ENCODE peak calls at places on chromosomes 3 and 15, in six cellular contexts. G is SK-N-SH, P is HCT116, R is PC-3, C is neural progenitor cell, Z is MM.1S. H is an unnamed sample.

GRCh38 chr3:183064475-183064874 is 34.8 kb downstream of the MCCC1 start:
- DNase-seq in C (no peak), G (peak; percentile 10), R (no peak), Z (no peak), P (no peak), H (no peak)

GRCh38 chr15:34437687-34438086 is at the start of gene GOLGA8A:
- DNase-seq in R (peak; percentile 84), P (peak; percentile 62), G (peak; percentile 85), Z (peak; percentile 94), C (peak; percentile 89), H (peak; percentile 85)

GRCh38 chr3:28286595-28286994 is 45.2 kb downstream of the CMC1 start:
- DNase-seq in G (peak; percentile 26), R (peak; percentile 68), P (peak; percentile 18), Z (peak; percentile 41), C (peak; percentile 16), H (peak; percentile 68)

GRCh38 chr15:40038267-40038653 is 721 bp downstream of the SRP14 start:
- DNase-seq in P (no peak), C (no peak), R (peak; percentile 19), G (peak; percentile 50), Z (no peak), H (peak; percentile 70)

GRCh38 chr3:17336291-17336690 is 406.1 kb downstream of the TBC1D5 start:
- DNase-seq in C (no peak), P (no peak), G (no peak), Z (no peak), R (no peak), H (no peak)

GRCh38 chr3:72996121-72996472 is 514 bp upstream of the PPP4R2 start:
- DNase-seq in P (no peak), R (no peak), G (no peak), C (no peak), Z (no peak), H (no peak)

GRCh38 chr3:12759097-12759679 is at the start of gene TMEM40:
- DNase-seq in G (no peak), P (peak; percentile 80), R (peak; percentile 85), C (no peak), Z (no peak), H (no peak)

GRCh38 chr3:16370872-16371740 is 106.1 kb downstream of the OXNAD1 start:
- DNase-seq in G (no peak), C (no peak), R (no peak), P (no peak), Z (no peak), H (no peak)

GRCh38 chr15:92636950-92637481 is 18.6 kb downstream of the FAM174B start:
- DNase-seq in P (peak; percentile 12), C (no peak), Z (peak; percentile 78), G (peak; percentile 57), R (peak; percentile 84), H (no peak)

GRCh38 chr3:193563999-193564398 is 9.3 kb upstream of the ATP13A4 start:
- DNase-seq in C (peak; percentile 50), P (peak; percentile 27), Z (peak; percentile 25), G (no peak), R (peak; percentile 29), H (peak; percentile 7)

GRCh38 chr3:119810018-119810435 is 28.1 kb downstream of the NR1I2 start:
- DNase-seq in R (no peak), P (no peak), Z (peak; percentile 27), G (no peak), C (no peak), H (peak; percentile 62)

GRCh38 chr15:63600646-63601025 is 3.4 kb downstream of the FBXL22 start:
- DNase-seq in P (peak; percentile 79), C (peak; percentile 87), R (peak; percentile 90), G (peak; percentile 94), Z (peak; percentile 96), H (peak; percentile 99)

GRCh38 chr15:47717036-47717611 is at the start of gene SEMA6D:
- DNase-seq in G (peak; percentile 93), P (no peak), C (peak; percentile 94), R (peak; percentile 73), Z (peak; percentile 22), H (peak; percentile 87)

GRCh38 chr3:177345973-177346503 is 148.8 kb upstream of the TBL1XR1 start:
- DNase-seq in Z (no peak), C (no peak), G (no peak), P (no peak), R (no peak), H (no peak)
- H3K27ac ChIP-seq in Z (peak overlapping the region; percentile 17), C (no peak overlapping the region), G (peak overlapping the region; percentile 95), P (peak overlapping the region; percentile 91), R (peak overlapping the region; percentile 32), H (peak overlapping the region; percentile 80)

GRCh38 chr3:169811606-169812123 is 1.0 kb upstream of the LRRIQ4 start:
- DNase-seq in P (no peak), Z (no peak), R (peak; percentile 72), C (no peak), G (no peak), H (peak; percentile 81)
- H3K9ac ChIP-seq in P (no peak overlapping the region), Z (no peak overlapping the region), R (peak overlapping the region; percentile 67), C (no peak overlapping the region), G (peak overlapping the region; percentile 73), H (peak overlapping the region; percentile 86)

GRCh38 chr15:71575474-71576045 is 234.8 kb upstream of the NR2E3 start:
- DNase-seq in P (no peak), R (peak; percentile 49), Z (peak; percentile 11), C (no peak), G (peak; percentile 36), H (peak; percentile 47)
- TF ChIP-seq EZH2phosphoT487 in P (no peak), R (no peak), Z (no peak), C (no peak), G (no peak), H (no peak)

GRCh38 chr3:173889522-173890055 is 492.0 kb downstream of the NLGN1 start:
- DNase-seq in C (no peak), G (no peak), R (peak; percentile 50), P (no peak), Z (no peak), H (peak; percentile 51)
- H3K27ac ChIP-seq in C (no peak overlapping the region), G (peak overlapping the region; percentile 22), R (peak overlapping the region; percentile 14), P (no peak overlapping the region), Z (no peak overlapping the region), H (peak overlapping the region; percentile 10)

DNA sequence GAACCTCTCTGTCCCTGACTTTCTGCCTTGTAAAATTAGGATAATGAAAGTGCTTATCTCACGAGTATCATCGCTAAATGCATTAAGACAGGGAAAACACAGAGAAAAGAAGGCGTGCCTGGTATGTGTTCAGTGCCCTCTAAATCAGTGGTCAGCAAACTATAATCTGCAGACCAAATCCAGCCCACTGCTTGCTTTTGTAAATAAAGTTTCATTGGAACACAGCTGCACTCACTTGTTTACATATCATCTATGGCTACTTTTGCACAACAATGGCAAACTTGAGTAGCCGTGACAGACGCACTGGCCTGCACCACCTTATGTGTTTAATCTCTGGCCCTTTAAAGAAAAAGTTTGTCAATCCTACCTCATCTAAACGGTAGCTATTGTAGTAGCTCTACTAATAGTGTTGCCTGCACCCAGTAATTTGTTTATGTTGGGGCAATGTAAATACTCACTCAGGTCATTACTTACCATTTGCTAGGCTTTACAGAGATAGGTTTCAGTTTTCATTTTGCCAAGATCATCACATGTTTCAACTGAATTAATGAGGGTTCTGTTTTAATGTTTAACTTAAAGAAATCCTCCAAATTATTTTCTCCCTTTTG is 229.4 kb downstream of the FEZF2 start:
- DNase-seq in P (no peak), R (no peak), G (no peak), C (no peak), Z (peak; percentile 15), H (no peak)
- H3K9ac ChIP-seq in P (no peak overlapping the region), R (no peak overlapping the region), G (no peak overlapping the region), C (no peak overlapping the region), Z (no peak overlapping the region), H (no peak overlapping the region)

GRCh38 chr3:134328147-134328591 is 46.1 kb downstream of the AMOTL2 start:
- DNase-seq in C (no peak), P (peak; percentile 57), Z (no peak), G (no peak), R (peak; percentile 81), H (peak; percentile 93)

GRCh38 chr3:134326126-134326525 is 48.1 kb downstream of the AMOTL2 start:
- DNase-seq in R (no peak), C (no peak), P (no peak), Z (no peak), G (no peak), H (no peak)

GRCh38 chr3:134325722-134326121 is 48.5 kb downstream of the AMOTL2 start:
- DNase-seq in Z (no peak), P (no peak), R (no peak), C (no peak), G (no peak), H (no peak)

GRCh38 chr3:134327594-134327975 is 46.7 kb downstream of the AMOTL2 start:
- DNase-seq in R (peak; percentile 91), G (no peak), P (no peak), C (no peak), Z (no peak), H (peak; percentile 95)

DNA sequence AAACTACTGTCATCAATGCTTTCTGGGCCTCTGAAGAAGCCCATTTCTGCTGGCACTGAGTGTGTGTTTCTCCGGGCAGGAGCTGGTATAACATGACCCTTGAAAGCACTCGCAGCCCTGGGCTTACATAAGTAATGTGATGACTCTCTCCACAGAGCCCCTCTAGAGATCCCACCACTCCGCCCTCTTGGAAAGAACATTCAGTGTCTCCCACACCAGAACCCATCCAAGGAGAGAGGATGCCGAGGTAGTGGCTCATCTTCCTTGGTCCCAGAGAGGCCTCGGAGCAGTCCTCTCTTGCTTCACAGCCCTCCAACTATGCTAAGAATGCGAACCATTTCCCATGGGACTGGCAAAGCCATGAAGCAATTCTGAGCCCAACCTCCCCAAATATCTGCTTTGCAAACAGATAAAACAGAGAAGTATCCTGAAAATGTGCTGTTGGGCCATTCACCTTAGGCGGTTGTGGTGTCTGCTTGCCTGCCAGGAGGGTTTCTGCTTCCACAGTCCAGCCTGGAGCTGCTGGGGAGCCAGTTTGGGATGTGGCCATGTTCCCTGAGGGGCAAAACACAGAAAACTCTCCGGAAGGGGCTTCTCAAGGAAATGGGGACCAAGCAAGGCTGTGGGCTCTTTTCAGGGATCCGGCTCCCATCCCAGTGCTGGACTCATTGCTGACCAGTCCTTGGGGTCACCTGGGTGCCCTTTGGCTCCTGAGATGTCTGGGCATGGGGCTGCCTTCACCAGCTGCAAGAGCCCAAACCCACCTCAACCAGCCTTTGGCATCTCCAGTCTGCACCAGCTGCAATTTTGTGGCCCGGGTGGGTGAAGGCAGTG is 47.3 kb downstream of the AMOTL2 start:
- DNase-seq in P (no peak), Z (no peak), R (peak; percentile 87), C (peak; percentile 80), G (no peak), H (peak; percentile 99)
- TF ChIP-seq EZH2phosphoT487 in P (no peak), Z (no peak), R (no peak), C (no peak), G (no peak), H (no peak)